ENCODE peak calls at places on chromosomes 2 and 18, in five cellular contexts. C is colonic mucosa, R is osteoblast, Q is uterus, Z is SK-N-SH. W is an unnamed sample.
A peak's percentile ranks its signal among the peaks of the same experiment; 100 is the strongest.

GRCh38 chr2:237618449-237618848 is 8.9 kb upstream of the LRRFIP1 start:
- DNase-seq in C (no peak), Q (no peak), R (peak; percentile 88), Z (no peak), W (no peak)

GRCh38 chr2:31384771-31385276 is 29.7 kb downstream of the XDH start:
- DNase-seq in Z (no peak), Q (no peak), R (peak; percentile 90), C (no peak), W (no peak)

GRCh38 chr2:172092716-172093415 is 7.6 kb downstream of the DLX1 start:
- DNase-seq in Z (peak; percentile 39), Q (no peak), C (no peak), R (peak; percentile 50), W (no peak)

GRCh38 chr18:40159141-40160017 is 1795.7 kb upstream of the PIK3C3 start:
- DNase-seq in C (no peak), Z (peak; percentile 27), R (no peak), Q (no peak), W (no peak)

GRCh38 chr2:197168705-197169104 is 141.9 kb downstream of the ANKRD44 start:
- DNase-seq in Q (peak; percentile 39), Z (peak; percentile 70), R (peak; percentile 88), C (peak; percentile 84), W (no peak)

GRCh38 chr2:147860009-147860408 is 15.2 kb downstream of the ACVR2A start:
- DNase-seq in C (no peak), Z (no peak), R (no peak), Q (no peak), W (no peak)

GRCh38 chr18:46174317-46175039 is 70.3 kb downstream of the HAUS1 start:
- DNase-seq in Z (peak; percentile 70), Q (peak; percentile 17), C (peak; percentile 33), R (peak; percentile 88), W (peak; percentile 9)

GRCh38 chr18:24014986-24015896 is 687 bp downstream of the TTC39C start:
- DNase-seq in Q (peak; percentile 59), R (peak; percentile 95), C (peak; percentile 56), Z (peak; percentile 86), W (peak; percentile 40)

GRCh38 chr2:98088261-98088660 is 1.3 kb downstream of the VWA3B start:
- DNase-seq in Q (no peak), C (peak; percentile 38), R (no peak), Z (no peak), W (no peak)

GRCh38 chr2:120914839-120915521 is 179.3 kb downstream of the GLI2 start:
- DNase-seq in C (peak; percentile 49), Q (peak; percentile 91), R (peak; percentile 96), Z (no peak), W (no peak)

GRCh38 chr2:222322241-222322640 is 23.4 kb upstream of the PAX3 start:
- DNase-seq in Q (no peak), R (no peak), Z (no peak), C (no peak), W (no peak)

GRCh38 chr2:83574614-83575013 is 884.5 kb downstream of the SUCLG1 start:
- DNase-seq in C (no peak), R (no peak), Z (no peak), Q (no peak), W (no peak)
- H3K9me3 ChIP-seq in C (no peaks in the 10 kb centered on the region), R (no peaks in the 10 kb centered on the region), Z (no peaks in the 10 kb centered on the region), Q (no peaks in the 10 kb centered on the region), W (no peaks in the 10 kb centered on the region)

DNA sequence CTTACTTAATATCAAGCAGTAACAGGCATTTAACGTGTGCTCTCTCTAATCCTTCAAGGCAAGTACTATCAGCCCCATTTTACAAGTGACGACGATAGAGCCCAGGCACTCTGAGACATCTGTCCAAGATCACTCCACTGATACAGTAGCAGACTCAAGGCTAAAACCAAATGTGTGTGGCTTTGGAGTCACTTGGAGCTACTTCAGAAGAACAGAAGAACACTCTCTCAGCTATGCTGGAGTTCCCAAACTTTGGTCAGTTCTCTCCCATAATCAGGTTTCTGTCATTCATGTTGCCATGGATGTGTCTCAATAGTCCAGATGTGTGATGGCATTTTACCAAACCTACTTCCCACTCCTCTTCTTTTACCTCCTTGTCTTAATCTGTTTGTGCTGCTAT is 39.6 kb downstream of the PID1 start:
- DNase-seq in C (no peak), Z (no peak), R (no peak), Q (no peak), W (no peak)
- H3K9me3 ChIP-seq in C (no peaks in the 10 kb centered on the region), Z (no peaks in the 10 kb centered on the region), R (no peaks in the 10 kb centered on the region), Q (no peaks in the 10 kb centered on the region), W (no peaks in the 10 kb centered on the region)

GRCh38 chr2:228522977-228523376 is 341.5 kb upstream of the SPHKAP start:
- DNase-seq in Q (no peak), C (no peak), Z (no peak), R (no peak), W (no peak)
- H3K9me3 ChIP-seq in Q (no peaks in the 10 kb centered on the region), C (no peaks in the 10 kb centered on the region), Z (peaks cover 5% of the 10 kb centered on the region), R (no peaks in the 10 kb centered on the region), W (no peaks in the 10 kb centered on the region)

DNA sequence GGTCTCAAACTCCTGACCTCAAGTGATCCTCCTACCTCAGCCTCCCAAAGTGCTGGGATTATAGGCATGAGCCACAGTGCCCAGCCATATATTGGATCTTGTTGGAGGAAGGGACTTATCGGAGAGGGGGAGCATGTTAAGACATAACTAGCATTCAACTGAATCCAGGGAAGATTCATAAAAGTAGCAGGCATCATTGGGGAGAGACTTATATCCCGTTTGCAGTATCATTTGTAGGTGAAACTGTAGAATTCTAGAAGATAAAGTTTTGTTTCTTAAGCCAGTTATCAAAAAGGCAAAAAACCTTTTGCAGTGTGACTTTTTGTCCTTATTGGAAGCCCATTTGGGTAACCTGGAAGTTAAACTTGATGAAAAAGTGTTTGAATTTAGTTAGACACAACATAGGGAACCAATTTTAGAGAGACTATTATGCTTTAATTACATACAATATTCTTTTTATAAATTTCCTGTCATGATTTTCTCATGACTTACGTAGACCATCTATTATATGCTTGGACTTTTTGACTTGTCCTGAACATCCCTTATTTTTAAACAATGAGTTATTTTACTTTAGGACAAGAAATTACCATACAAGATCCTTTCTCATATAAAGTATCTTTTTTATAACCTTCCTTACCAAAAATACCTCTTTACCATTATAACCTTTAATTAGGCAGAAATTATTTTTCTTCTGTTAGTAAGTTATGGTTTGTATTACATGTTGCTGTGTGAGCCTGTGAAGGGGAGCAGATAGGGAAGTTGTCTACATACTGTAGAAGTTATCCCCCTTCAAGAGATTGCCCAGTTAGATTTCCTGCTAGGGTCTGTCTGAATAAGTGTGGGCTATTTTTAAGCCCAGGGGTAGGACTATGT is 20.3 kb downstream of the RAB3GAP1 start:
- DNase-seq in C (no peak), Z (no peak), R (no peak), Q (no peak), W (no peak)
- H3K9me3 ChIP-seq in C (no peaks in the 10 kb centered on the region), Z (peaks cover 19% of the 10 kb centered on the region), R (peaks cover 10% of the 10 kb centered on the region), Q (no peaks in the 10 kb centered on the region), W (no peaks in the 10 kb centered on the region)

GRCh38 chr18:14978191-14978590 is 230.2 kb downstream of the ANKRD30B start:
- DNase-seq in R (no peak), Z (no peak), Q (no peak), C (no peak), W (no peak)
- H3K9me3 ChIP-seq in R (no peaks in the 10 kb centered on the region), Z (no peaks in the 10 kb centered on the region), Q (no peaks in the 10 kb centered on the region), C (no peaks in the 10 kb centered on the region), W (no peaks in the 10 kb centered on the region)

GRCh38 chr18:60347526-60348045 is 25.0 kb downstream of the MC4R start:
- DNase-seq in Z (no peak), C (no peak), R (no peak), Q (no peak), W (no peak)
- H3K9me3 ChIP-seq in Z (no peaks in the 10 kb centered on the region), C (no peaks in the 10 kb centered on the region), R (no peaks in the 10 kb centered on the region), Q (no peaks in the 10 kb centered on the region), W (no peaks in the 10 kb centered on the region)

DNA sequence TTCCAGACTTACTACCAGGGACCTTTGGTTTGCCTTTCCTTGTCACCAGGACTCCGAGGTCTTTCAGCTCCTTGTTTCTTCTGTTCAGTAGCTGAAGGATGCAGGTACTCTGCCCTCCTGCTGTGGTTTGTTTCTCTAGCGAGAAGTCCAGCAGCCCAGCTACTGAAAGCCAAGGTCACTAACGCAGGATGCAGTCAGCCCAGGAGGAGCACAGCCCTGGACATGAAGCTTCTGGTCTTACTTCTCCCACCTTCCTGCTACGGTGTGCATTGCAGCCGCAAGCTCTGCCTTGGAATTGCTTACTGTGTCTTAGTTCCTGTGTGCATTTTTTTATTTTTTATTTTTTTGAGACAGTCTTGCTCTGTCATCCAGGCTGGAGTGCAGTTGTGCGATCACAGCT is 62.4 kb downstream of the DGKD start:
- DNase-seq in Z (no peak), Q (no peak), R (no peak), C (no peak), W (no peak)
- H3K9me3 ChIP-seq in Z (no peaks in the 10 kb centered on the region), Q (peaks cover 1% of the 10 kb centered on the region), R (no peaks in the 10 kb centered on the region), C (no peaks in the 10 kb centered on the region), W (no peaks in the 10 kb centered on the region)

DNA sequence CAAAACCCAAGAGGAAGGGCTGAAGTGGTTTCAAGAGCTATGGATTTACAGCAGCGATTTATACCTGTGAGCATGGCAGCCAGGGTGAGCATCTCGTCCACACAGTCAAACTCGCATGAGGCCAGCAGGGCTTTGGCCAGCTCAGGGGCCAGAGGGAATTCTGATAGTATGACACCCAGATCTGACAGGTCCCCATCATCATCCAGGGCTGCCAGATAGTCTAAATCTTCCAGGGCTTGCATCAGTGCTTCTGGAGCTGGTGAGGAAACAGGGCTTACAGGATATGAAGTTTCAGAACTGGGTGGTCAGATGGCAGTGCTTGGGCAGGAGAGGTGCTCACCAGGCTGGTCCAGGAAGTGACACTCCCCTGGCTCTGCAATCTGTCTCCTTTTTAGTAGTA is 3.5 kb downstream of the DQX1 start:
- DNase-seq in R (peak; percentile 68), Q (no peak), Z (no peak), C (no peak), W (no peak)
- H3K9me3 ChIP-seq in R (no peaks in the 10 kb centered on the region), Q (no peaks in the 10 kb centered on the region), Z (no peaks in the 10 kb centered on the region), C (no peaks in the 10 kb centered on the region), W (no peaks in the 10 kb centered on the region)

W was measured in prostate gland.